ENCODE peak calls at places on chromosomes 7 and 10, in six cellular contexts. J, I, K, Q, T and F are unnamed samples.

GRCh38 chr10:19683965-19684364 is 132.3 kb upstream of the PLXDC2 start:
- DNase-seq in J (no peak), I (peak; percentile 34), K (no peak), Q (no peak), T (no peak), F (no peak)

GRCh38 chr7:20954711-20955641 is 168.3 kb upstream of the SP8 start:
- DNase-seq in J (no peak), I (peak; percentile 50), K (no peak), Q (peak; percentile 68), T (no peak), F (no peak)

GRCh38 chr10:46079831-46080585 is 33.9 kb upstream of the MSMB start:
- DNase-seq in J (no peak), I (no peak), K (no peak), Q (no peak), T (no peak), F (no peak)

GRCh38 chr7:27128034-27128433 is 2.5 kb downstream of the HOXA4 start:
- DNase-seq in J (no peak), I (no peak), K (no peak), Q (no peak), T (no peak), F (peak; percentile 26)

GRCh38 chr10:15370212-15370740 is 813 bp downstream of the FAM171A1 start:
- DNase-seq in J (no peak), I (peak; percentile 27), K (no peak), Q (peak; percentile 50), T (no peak), F (peak; percentile 38)

GRCh38 chr10:47383254-47384147 is 592 bp downstream of the ZNF488 start:
- DNase-seq in J (no peak), I (peak; percentile 88), K (peak; percentile 46), Q (peak; percentile 53), T (no peak), F (peak; percentile 58)

GRCh38 chr10:27345455-27345909 is 104.9 kb upstream of the ACBD5 start:
- DNase-seq in J (no peak), I (no peak), K (no peak), Q (no peak), T (no peak), F (no peak)

GRCh38 chr7:7263297-7264230 is 81.2 kb downstream of the C1GALT1 start:
- DNase-seq in J (no peak), I (no peak), K (no peak), Q (no peak), T (no peak), F (no peak)

GRCh38 chr10:101405006-101405405 is 51.0 kb downstream of the BTRC start:
- DNase-seq in J (no peak), I (no peak), K (peak; percentile 13), Q (no peak), T (no peak), F (no peak)

GRCh38 chr10:33441561-33441960 is 107.1 kb upstream of the NRP1 start:
- DNase-seq in J (no peak), I (peak; percentile 3), K (no peak), Q (no peak), T (peak; percentile 49), F (no peak)

GRCh38 chr7:39919646-39920045 is 30.4 kb upstream of the CDK13 start:
- DNase-seq in J (no peak), I (no peak), K (no peak), Q (no peak), T (no peak), F (no peak)

GRCh38 chr10:129784286-129784685 is 179.8 kb downstream of the EBF3 start:
- DNase-seq in J (no peak), I (no peak), K (no peak), Q (no peak), T (no peak), F (no peak)

GRCh38 chr10:5589963-5590511 is 65.3 kb downstream of the CALML3 start:
- DNase-seq in J (no peak), I (no peak), K (no peak), Q (no peak), T (peak; percentile 85), F (no peak)

GRCh38 chr10:127024655-127025054 is 119.4 kb downstream of the DOCK1 start:
- DNase-seq in J (no peak), I (no peak), K (no peak), Q (no peak), T (no peak), F (no peak)